ENCODE peak calls at places on chromosomes 4 and X, in six cellular contexts. One of them, this sample, is unnamed.

GRCh38 chr4:161404346-161405110 is 759.3 kb downstream of the FSTL5 start:
- DNase-seq in activated CD8-positive, alpha-beta memory T cell treated with anti-CD3 and anti-CD28 coated beads for 24 hours: no peak
- DNase-seq in nucleus accumbens: no peak
- DNase-seq in anterior cingulate cortex: no peak
- DNase-seq in SW480: no peak
- DNase-seq in B cell: no peak
- DNase-seq in this sample: no peak

GRCh38 chr4:6658635-6659075 is 18.2 kb downstream of the MRFAP1 start:
- DNase-seq in anterior cingulate cortex: no peak
- DNase-seq in activated CD8-positive, alpha-beta memory T cell treated with anti-CD3 and anti-CD28 coated beads for 24 hours: peak; percentile 80
- DNase-seq in nucleus accumbens: no peak
- DNase-seq in B cell: peak; percentile 59
- DNase-seq in SW480: no peak
- DNase-seq in this sample: peak; percentile 60

GRCh38 chr4:41418444-41418843 is 119.5 kb upstream of the LIMCH1 start:
- DNase-seq in anterior cingulate cortex: peak; percentile 15
- DNase-seq in activated CD8-positive, alpha-beta memory T cell treated with anti-CD3 and anti-CD28 coated beads for 24 hours: no peak
- DNase-seq in nucleus accumbens: peak; percentile 32
- DNase-seq in SW480: peak; percentile 46
- DNase-seq in B cell: no peak
- DNase-seq in this sample: no peak

GRCh38 chrX:139290310-139290709 is 240.2 kb upstream of the F9 start:
- DNase-seq in activated CD8-positive, alpha-beta memory T cell treated with anti-CD3 and anti-CD28 coated beads for 24 hours: no peak
- DNase-seq in nucleus accumbens: no peak
- DNase-seq in SW480: peak; percentile 35
- DNase-seq in anterior cingulate cortex: no peak
- DNase-seq in B cell: no peak
- DNase-seq in this sample: no peak

GRCh38 chr4:142091691-142092182 is 455.4 kb downstream of the IL15 start:
- DNase-seq in nucleus accumbens: no peak
- DNase-seq in B cell: no peak
- DNase-seq in anterior cingulate cortex: no peak
- DNase-seq in activated CD8-positive, alpha-beta memory T cell treated with anti-CD3 and anti-CD28 coated beads for 24 hours: no peak
- DNase-seq in SW480: no peak
- DNase-seq in this sample: no peak

GRCh38 chr4:170589597-170590191 is 499.9 kb upstream of the AADAT start:
- DNase-seq in SW480: peak; percentile 35
- DNase-seq in anterior cingulate cortex: no peak
- DNase-seq in nucleus accumbens: no peak
- DNase-seq in B cell: no peak
- DNase-seq in activated CD8-positive, alpha-beta memory T cell treated with anti-CD3 and anti-CD28 coated beads for 24 hours: no peak
- DNase-seq in this sample: no peak

GRCh38 chr4:123613586-123614344 is 217.2 kb downstream of the SPRY1 start:
- DNase-seq in anterior cingulate cortex: no peak
- DNase-seq in activated CD8-positive, alpha-beta memory T cell treated with anti-CD3 and anti-CD28 coated beads for 24 hours: no peak
- DNase-seq in SW480: no peak
- DNase-seq in B cell: no peak
- DNase-seq in nucleus accumbens: no peak
- DNase-seq in this sample: no peak

GRCh38 chrX:129653985-129654651 is 638 bp downstream of the APLN start:
- DNase-seq in SW480: peak; percentile 30
- DNase-seq in nucleus accumbens: no peak
- DNase-seq in B cell: peak; percentile 13
- DNase-seq in activated CD8-positive, alpha-beta memory T cell treated with anti-CD3 and anti-CD28 coated beads for 24 hours: no peak
- DNase-seq in anterior cingulate cortex: no peak
- DNase-seq in this sample: no peak

GRCh38 chr4:26028793-26029511 is 114.9 kb downstream of the SMIM20 start:
- DNase-seq in B cell: peak; percentile 62
- DNase-seq in SW480: no peak
- DNase-seq in nucleus accumbens: peak; percentile 26
- DNase-seq in activated CD8-positive, alpha-beta memory T cell treated with anti-CD3 and anti-CD28 coated beads for 24 hours: peak; percentile 91
- DNase-seq in anterior cingulate cortex: no peak
- DNase-seq in this sample: peak; percentile 37

GRCh38 chr4:184237612-184238011 is 19.9 kb upstream of the ENPP6 start:
- DNase-seq in activated CD8-positive, alpha-beta memory T cell treated with anti-CD3 and anti-CD28 coated beads for 24 hours: no peak
- DNase-seq in SW480: peak; percentile 58
- DNase-seq in nucleus accumbens: no peak
- DNase-seq in anterior cingulate cortex: no peak
- DNase-seq in B cell: no peak
- DNase-seq in this sample: peak; percentile 13

GRCh38 chrX:73262991-73263390 is 48.3 kb upstream of the NAP1L2 start:
- DNase-seq in B cell: peak; percentile 1
- DNase-seq in anterior cingulate cortex: no peak
- DNase-seq in activated CD8-positive, alpha-beta memory T cell treated with anti-CD3 and anti-CD28 coated beads for 24 hours: no peak
- DNase-seq in SW480: peak; percentile 29
- DNase-seq in nucleus accumbens: no peak
- DNase-seq in this sample: no peak

GRCh38 chrX:71906133-71906532 is 4.5 kb upstream of the NHSL2 start:
- DNase-seq in activated CD8-positive, alpha-beta memory T cell treated with anti-CD3 and anti-CD28 coated beads for 24 hours: no peak
- DNase-seq in nucleus accumbens: no peak
- DNase-seq in B cell: no peak
- DNase-seq in SW480: no peak
- DNase-seq in anterior cingulate cortex: no peak
- DNase-seq in this sample: no peak

GRCh38 chr4:2805712-2806391 is 13.0 kb downstream of the SH3BP2 start:
- DNase-seq in nucleus accumbens: no peak
- DNase-seq in B cell: no peak
- DNase-seq in anterior cingulate cortex: no peak
- DNase-seq in SW480: peak; percentile 42
- DNase-seq in activated CD8-positive, alpha-beta memory T cell treated with anti-CD3 and anti-CD28 coated beads for 24 hours: no peak
- DNase-seq in this sample: no peak

GRCh38 chr4:22454216-22454838 is 61.5 kb downstream of the ADGRA3 start:
- DNase-seq in anterior cingulate cortex: no peak
- DNase-seq in activated CD8-positive, alpha-beta memory T cell treated with anti-CD3 and anti-CD28 coated beads for 24 hours: no peak
- DNase-seq in SW480: no peak
- DNase-seq in nucleus accumbens: no peak
- DNase-seq in B cell: no peak
- DNase-seq in this sample: no peak

GRCh38 chr4:66972087-66972486 is 573.2 kb downstream of the CENPC start:
- DNase-seq in B cell: no peak
- DNase-seq in SW480: no peak
- DNase-seq in nucleus accumbens: no peak
- DNase-seq in activated CD8-positive, alpha-beta memory T cell treated with anti-CD3 and anti-CD28 coated beads for 24 hours: no peak
- DNase-seq in anterior cingulate cortex: no peak
- DNase-seq in this sample: no peak

GRCh38 chr4:6327220-6327917 is 57.7 kb downstream of the WFS1 start:
- DNase-seq in activated CD8-positive, alpha-beta memory T cell treated with anti-CD3 and anti-CD28 coated beads for 24 hours: peak; percentile 92
- DNase-seq in anterior cingulate cortex: peak; percentile 78
- DNase-seq in SW480: peak; percentile 66
- DNase-seq in nucleus accumbens: peak; percentile 65
- DNase-seq in B cell: peak; percentile 79
- DNase-seq in this sample: peak; percentile 68

GRCh38 chr4:8829584-8829983 is 42.1 kb downstream of the HMX1 start:
- DNase-seq in nucleus accumbens: no peak
- DNase-seq in SW480: no peak
- DNase-seq in activated CD8-positive, alpha-beta memory T cell treated with anti-CD3 and anti-CD28 coated beads for 24 hours: peak; percentile 11
- DNase-seq in anterior cingulate cortex: no peak
- DNase-seq in B cell: no peak
- DNase-seq in this sample: no peak

GRCh38 chr4:48067536-48067935 is 51.0 kb downstream of the NIPAL1 start:
- DNase-seq in activated CD8-positive, alpha-beta memory T cell treated with anti-CD3 and anti-CD28 coated beads for 24 hours: no peak
- DNase-seq in B cell: no peak
- DNase-seq in anterior cingulate cortex: no peak
- DNase-seq in SW480: no peak
- DNase-seq in nucleus accumbens: no peak
- DNase-seq in this sample: no peak

GRCh38 chr4:183544109-183544508 is 39.3 kb downstream of the ING2 start:
- DNase-seq in activated CD8-positive, alpha-beta memory T cell treated with anti-CD3 and anti-CD28 coated beads for 24 hours: no peak
- DNase-seq in anterior cingulate cortex: no peak
- DNase-seq in B cell: no peak
- DNase-seq in nucleus accumbens: no peak
- DNase-seq in SW480: no peak
- DNase-seq in this sample: no peak

This sample was measured in CD4-positive, alpha-beta memory T cell.